ENCODE peak calls at places on chromosome 9, in six cellular contexts. S is cardiac muscle cell, G is glutamatergic neuron, R is right atrium auricular region, W is SK-N-SH, Q is kidney epithelial cell. L is an unnamed sample.

GRCh38 chr9:128099932-128100491 is 27.5 kb downstream of the PTGES2 start:
- DNase-seq in R (no peak), S (peak; percentile 26), W (no peak), G (no peak), Q (no peak), L (no peak)

GRCh38 chr9:24257726-24258125 is 288.0 kb downstream of the IZUMO3 start:
- DNase-seq in G (peak; percentile 15), W (no peak), R (no peak), Q (peak; percentile 50), S (no peak), L (no peak)

GRCh38 chr9:80376180-80376579 is 804.4 kb downstream of the TLE4 start:
- DNase-seq in S (no peak), Q (no peak), R (no peak), G (no peak), W (no peak), L (no peak)

GRCh38 chr9:77015291-77016048 is 4.0 kb upstream of the FOXB2 start:
- DNase-seq in Q (no peak), S (no peak), G (no peak), W (peak; percentile 22), R (peak; percentile 18), L (peak; percentile 11)

GRCh38 chr9:93003552-93004407 is 54.7 kb upstream of the SUSD3 start:
- DNase-seq in S (peak; percentile 60), W (peak; percentile 73), Q (no peak), R (no peak), G (peak; percentile 67), L (peak; percentile 65)

GRCh38 chr9:112241491-112241890 is 66.4 kb upstream of the SUSD1 start:
- DNase-seq in W (no peak), R (no peak), S (peak; percentile 35), Q (no peak), G (no peak), L (no peak)

GRCh38 chr9:95507456-95508241 is 9.1 kb downstream of the PTCH1 start:
- DNase-seq in Q (no peak), R (no peak), W (peak; percentile 41), S (peak; percentile 83), G (peak; percentile 57), L (peak; percentile 42)

GRCh38 chr9:133090187-133090586 is 28.4 kb downstream of the CEL start:
- DNase-seq in G (peak; percentile 70), Q (no peak), W (peak; percentile 77), R (no peak), S (no peak), L (no peak)

GRCh38 chr9:101706261-101706798 is 32.1 kb downstream of the GRIN3A start:
- DNase-seq in G (no peak), S (no peak), W (no peak), Q (no peak), R (no peak), L (no peak)

DNA sequence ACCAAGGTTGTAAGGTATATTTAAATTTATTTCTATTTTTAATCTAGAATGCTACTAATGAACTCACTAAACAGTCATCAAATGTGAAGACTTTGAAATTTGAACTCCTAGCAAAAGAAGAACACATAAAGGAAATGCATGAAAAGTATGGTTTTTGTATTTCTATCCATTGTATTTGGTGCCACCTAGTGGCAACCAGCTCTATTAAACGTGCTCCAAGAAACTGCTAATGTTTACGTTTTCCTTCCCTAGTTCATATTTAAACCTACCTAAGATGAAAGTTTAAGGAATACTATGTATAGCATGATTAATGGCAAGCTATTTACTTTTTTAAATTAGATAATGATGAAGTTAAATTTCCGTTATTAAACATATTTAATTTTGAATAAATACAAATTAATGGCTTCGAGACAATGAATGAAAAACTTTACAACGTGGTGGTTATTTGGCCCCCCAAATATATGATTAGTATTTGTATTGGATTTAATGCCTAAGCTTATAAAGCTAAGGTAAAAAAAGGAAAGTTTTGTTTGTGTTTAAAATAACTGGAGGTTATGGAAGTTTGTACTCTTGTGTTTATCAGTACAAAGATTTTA is 115.9 kb upstream of the SH3GL2 start:
- DNase-seq in Q (no peak), S (peak; percentile 77), W (peak; percentile 24), G (peak; percentile 26), R (no peak), L (peak; percentile 45)
- TF ChIP-seq CTCF in Q (peak; percentile 63), S (peak; percentile 61), W (peak; percentile 88), G (peak; percentile 81), R (peak; percentile 45), L (peak; percentile 86)

DNA sequence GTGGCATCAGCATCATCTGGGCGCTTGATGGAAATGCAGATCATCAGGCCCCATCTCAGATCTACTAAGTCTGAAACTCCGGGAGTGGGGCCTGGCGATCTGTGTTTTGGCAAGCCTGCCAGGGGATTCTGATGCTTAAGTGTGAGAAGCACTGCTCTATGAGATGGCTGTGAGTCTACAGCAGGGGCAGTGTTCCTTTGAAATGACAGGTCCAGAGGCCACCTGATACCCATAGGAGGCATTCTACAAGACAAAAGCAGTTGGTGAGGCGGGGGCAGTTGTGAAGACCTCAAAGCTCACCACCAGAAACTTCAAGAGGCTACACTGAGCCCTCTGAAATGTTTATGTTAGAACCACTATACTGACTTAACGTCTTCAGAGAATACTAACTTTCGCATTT is 86.9 kb upstream of the SPATA31D4 start:
- DNase-seq in G (no peak), R (no peak), S (no peak), W (no peak), Q (no peak), L (no peak)
- TF ChIP-seq CTCF in G (no peak), R (no peak), S (no peak), W (no peak), Q (no peak), L (no peak)

DNA sequence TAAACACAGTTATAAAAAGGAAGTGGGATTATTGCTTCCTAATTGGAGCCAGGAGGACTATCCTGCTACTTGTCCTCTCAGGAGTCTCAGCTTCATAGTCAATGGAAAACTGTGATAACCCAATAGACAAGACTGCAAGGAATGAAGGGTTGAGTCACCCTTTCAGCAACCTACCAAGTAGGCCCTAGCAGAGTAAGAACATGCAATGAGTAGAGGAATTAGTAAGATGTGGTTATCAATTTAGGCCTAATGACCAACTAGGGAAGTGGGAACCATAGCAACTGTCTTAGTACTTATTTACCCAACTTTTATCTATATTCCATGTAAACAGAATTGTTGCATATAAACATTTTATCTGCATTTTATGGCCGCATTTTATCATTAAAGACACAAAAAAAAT is 310.1 kb downstream of the RFX3 start:
- DNase-seq in W (no peak), S (no peak), Q (no peak), R (no peak), G (no peak), L (no peak)
- TF ChIP-seq CTCF in W (no peak), S (no peak), Q (no peak), R (no peak), G (no peak), L (no peak)

DNA sequence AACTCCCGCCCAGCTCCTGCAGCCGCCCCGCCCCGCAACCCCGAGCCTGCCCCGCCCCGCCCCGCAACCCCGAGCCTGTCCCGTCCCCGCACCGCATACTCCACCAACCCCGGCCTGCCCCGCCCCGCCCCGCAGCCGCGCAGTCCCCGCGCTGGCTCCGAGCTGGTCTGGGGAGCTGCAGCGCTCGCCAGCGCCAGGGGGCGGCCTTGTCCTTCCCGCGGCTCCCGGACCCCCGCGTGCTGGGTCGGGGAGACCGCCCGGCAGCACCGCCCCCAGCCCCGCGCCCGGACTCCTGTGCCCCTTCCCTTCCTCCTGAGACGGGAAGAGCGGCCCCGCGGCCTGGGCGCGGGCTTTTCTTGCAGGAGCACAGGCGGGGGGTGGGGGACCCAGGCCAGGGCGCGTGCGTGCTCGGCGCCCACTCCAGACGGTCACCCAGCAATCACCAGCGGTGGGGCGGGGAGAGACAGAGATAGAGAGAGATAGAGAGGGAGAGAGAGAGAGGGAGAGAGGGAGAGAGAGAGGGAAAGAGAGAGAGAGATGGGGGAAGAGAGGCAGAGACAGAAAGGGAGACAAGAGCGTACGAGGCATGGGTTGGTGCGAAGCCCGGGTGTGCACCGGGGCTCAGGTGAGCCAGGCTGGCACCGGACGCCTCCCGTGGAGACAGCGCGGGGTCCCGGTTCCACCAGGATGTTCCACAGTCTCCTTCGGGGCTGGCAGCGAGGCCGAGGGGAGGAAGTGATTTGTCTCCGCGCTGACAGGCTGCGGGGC is 14.7 kb upstream of the TMEM250 start:
- DNase-seq in Q (no peak), R (no peak), G (peak; percentile 86), S (peak; percentile 39), W (peak; percentile 93), L (peak; percentile 86)
- TF ChIP-seq CTCF in Q (no peak), R (peak; percentile 35), G (peak; percentile 60), S (peak; percentile 47), W (peak; percentile 53), L (peak; percentile 40)

GRCh38 chr9:125360621-125361020 is 99.0 kb downstream of the GAPVD1 start:
- DNase-seq in G (no peak), W (no peak), R (no peak), S (no peak), Q (no peak), L (no peak)

GRCh38 chr9:125366676-125367075 is 105.0 kb downstream of the GAPVD1 start:
- DNase-seq in S (no peak), G (no peak), W (no peak), Q (no peak), R (no peak), L (no peak)

GRCh38 chr9:125359011-125359410 is 97.4 kb downstream of the GAPVD1 start:
- DNase-seq in G (no peak), W (no peak), Q (no peak), R (no peak), S (no peak), L (no peak)

GRCh38 chr9:125356032-125356431 is 94.4 kb downstream of the GAPVD1 start:
- DNase-seq in W (no peak), S (no peak), Q (no peak), R (no peak), G (no peak), L (no peak)

DNA sequence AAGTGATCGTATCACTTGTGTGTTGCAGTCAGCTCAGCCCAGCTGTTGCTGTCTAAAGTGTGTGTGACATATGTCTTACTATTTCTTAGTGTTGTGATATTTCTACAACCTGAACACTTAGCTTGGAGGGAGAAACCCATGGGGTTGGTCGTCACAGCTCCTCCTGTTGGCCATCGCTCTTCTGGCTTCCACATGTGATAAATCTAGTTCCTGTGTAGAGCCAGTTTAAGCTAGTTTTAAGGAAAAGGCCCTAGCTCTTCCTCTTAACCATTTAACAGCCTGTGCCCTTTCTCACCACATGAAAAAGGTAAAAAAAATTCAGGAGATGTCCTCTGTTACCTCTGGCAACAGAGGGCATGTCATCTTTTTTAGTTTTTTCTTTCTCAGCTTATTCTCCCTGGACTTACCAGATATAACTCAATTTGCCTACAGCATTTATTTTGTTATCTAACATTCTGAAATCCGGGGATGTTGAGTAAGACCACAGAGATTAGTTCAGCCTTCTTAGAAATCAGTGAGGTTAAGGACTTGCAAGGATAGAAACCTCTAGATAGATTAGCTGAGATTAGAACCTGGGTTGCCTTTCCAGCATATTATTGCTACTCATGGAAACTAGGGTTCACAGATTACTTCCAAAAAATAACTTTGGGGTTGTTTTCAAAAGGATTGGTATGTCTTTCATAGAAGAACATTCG is 100.4 kb downstream of the GAPVD1 start:
- DNase-seq in G (peak; percentile 33), Q (no peak), R (no peak), S (peak; percentile 44), W (no peak), L (no peak)
- TF ChIP-seq CTCF in G (no peak), Q (peak; percentile 25), R (no peak), S (peak; percentile 46), W (peak; percentile 49), L (no peak)